ENCODE peak calls at places on chromosomes 7 and 10, in four cellular contexts. N is AG20443, R is NCI-H774, F is posterior cingulate gyrus. B is an unnamed sample.

GRCh38 chr7:94655884-94656657 is at the start of gene SGCE:
- DNase-seq in N (peak), R (peak), F (peak), B (peak)

GRCh38 chr7:14747701-14748100 is 154.8 kb downstream of the DGKB start:
- DNase-seq in N (no peak), R (no peak), F (no peak), B (no peak)

GRCh38 chr7:156017431-156017830 is 205.2 kb upstream of the SHH start:
- DNase-seq in N (no peak), R (no peak), F (no peak), B (no peak)

GRCh38 chr10:90286941-90287340 is 570.9 kb downstream of the HTR7 start:
- DNase-seq in N (no peak), R (no peak), F (no peak), B (no peak)

GRCh38 chr10:103481974-103482531 is 3.0 kb upstream of the CALHM3 start:
- DNase-seq in N (peak), R (peak), F (no peak), B (no peak)

GRCh38 chr7:12256025-12256570 is 45.0 kb downstream of the TMEM106B start:
- DNase-seq in N (no peak), R (no peak), F (no peak), B (no peak)

GRCh38 chr7:88835147-88835728 is 39.7 kb upstream of the TEX47 start:
- DNase-seq in N (peak), R (peak), F (no peak), B (no peak)

GRCh38 chr10:102621418-102622325 is 22.6 kb upstream of the TRIM8 start:
- DNase-seq in N (no peak), R (no peak), F (no peak), B (no peak)

GRCh38 chr7:129375221-129375938 is 58.9 kb upstream of the STRIP2 start:
- DNase-seq in N (no peak), R (no peak), F (no peak), B (no peak)

GRCh38 chr10:33600381-33600780 is 265.9 kb upstream of the NRP1 start:
- DNase-seq in N (no peak), R (no peak), F (no peak), B (no peak)

GRCh38 chr7:151570366-151570915 is 50.7 kb upstream of the RHEB start:
- DNase-seq in N (no peak), R (no peak), F (no peak), B (no peak)

GRCh38 chr7:150946826-150947750 is 31.0 kb downstream of the KCNH2 start:
- DNase-seq in N (no peak), R (no peak), F (no peak), B (no peak)

GRCh38 chr10:66910676-66911075 is 15.2 kb upstream of the LRRTM3 start:
- DNase-seq in N (no peak), R (no peak), F (no peak), B (no peak)

GRCh38 chr10:11776080-11776479 is 33.9 kb downstream of the ECHDC3 start:
- DNase-seq in N (no peak), R (no peak), F (no peak), B (no peak)

GRCh38 chr7:80480566-80480965 is 31.3 kb downstream of the GNAT3 start:
- DNase-seq in N (no peak), R (no peak), F (no peak), B (no peak)

GRCh38 chr10:125083576-125083920 is 76.8 kb downstream of the CTBP2 start:
- DNase-seq in N (peak), R (no peak), F (no peak), B (no peak)

GRCh38 chr7:66741706-66742053 is 1.1 kb downstream of the RABGEF1 start:
- DNase-seq in N (no peak), R (no peak), F (no peak), B (no peak)

GRCh38 chr10:28778524-28778923 is 101.2 kb downstream of the BAMBI start:
- DNase-seq in N (no peak), R (no peak), F (no peak), B (no peak)

GRCh38 chr10:4051408-4052151 is 266.6 kb upstream of the KLF6 start:
- DNase-seq in N (no peak), R (no peak), F (no peak), B (no peak)

B was measured in nucleus accumbens.